ENCODE peak calls at places on chromosomes 7 and 10, in six cellular contexts. Q is lung microvascular endothelial cell, D is heart right ventricle, Y is caudate nucleus, Z is globus pallidus, W is EL. V is an unnamed sample.

GRCh38 chr7:23430902-23431259 is 39.4 kb downstream of the IGF2BP3 start:
- DNase-seq in Y (no peak), W (no peak), Q (no peak), D (no peak), Z (no peak), V (no peak)

GRCh38 chr7:28005075-28005847 is 175.3 kb downstream of the JAZF1 start:
- DNase-seq in W (no peak), Y (no peak), D (no peak), Q (no peak), Z (no peak), V (no peak)

GRCh38 chr10:104262055-104262454 is 6.9 kb upstream of the GSTO2 start:
- DNase-seq in W (no peak), Y (no peak), Z (no peak), Q (no peak), D (peak), V (no peak)

GRCh38 chr7:132503415-132503814 is 72.9 kb downstream of the PLXNA4 start:
- DNase-seq in W (no peak), Q (no peak), Z (no peak), Y (no peak), D (no peak), V (no peak)

GRCh38 chr7:155229548-155230168 is 68.0 kb upstream of the INSIG1 start:
- DNase-seq in Y (no peak), W (no peak), Q (no peak), Z (peak), D (no peak), V (no peak)

GRCh38 chr10:119139464-119140067 is 25.9 kb downstream of the SFXN4 start:
- DNase-seq in W (peak), Z (no peak), Y (no peak), D (peak), Q (peak), V (no peak)

GRCh38 chr10:104256335-104257080 is 1.8 kb downstream of the GSTO1 start:
- DNase-seq in Y (no peak), Q (peak), D (no peak), Z (no peak), W (peak), V (no peak)

GRCh38 chr7:55570939-55571338 is 1.4 kb downstream of the VOPP1 start:
- DNase-seq in Z (no peak), Y (no peak), W (peak), D (no peak), Q (peak), V (no peak)

GRCh38 chr10:93962973-93963372 is 30.8 kb upstream of the PLCE1 start:
- DNase-seq in Q (no peak), W (no peak), D (no peak), Y (no peak), Z (no peak), V (no peak)

GRCh38 chr10:20457656-20458055 is 439.5 kb downstream of the NEBL start:
- DNase-seq in Y (no peak), W (no peak), Z (no peak), Q (no peak), D (no peak), V (no peak)

GRCh38 chr10:48364659-48365405 is 58.4 kb downstream of the MAPK8 start:
- DNase-seq in Q (peak), W (peak), D (peak), Y (no peak), Z (peak), V (no peak)

GRCh38 chr10:69684020-69684980 is 54.3 kb downstream of the FAM241B start:
- DNase-seq in W (peak), Q (no peak), Z (no peak), Y (no peak), D (peak), V (no peak)

GRCh38 chr7:123635551-123636359 is 19.9 kb upstream of the LMOD2 start:
- DNase-seq in D (no peak), Z (no peak), Y (no peak), W (peak), Q (peak), V (no peak)

GRCh38 chr7:40544932-40545331 is 410.1 kb downstream of the SUGCT start:
- DNase-seq in D (no peak), Q (no peak), W (no peak), Y (no peak), Z (no peak), V (no peak)

GRCh38 chr10:121313119-121313858 is 285.0 kb downstream of the FGFR2 start:
- DNase-seq in D (no peak), Z (no peak), Y (no peak), Q (no peak), W (no peak), V (no peak)

GRCh38 chr7:151777511-151777880 is 99.4 kb downstream of the PRKAG2 start:
- DNase-seq in D (no peak), Y (no peak), W (no peak), Z (no peak), Q (no peak), V (no peak)

GRCh38 chr10:92274071-92274470 is 16.8 kb downstream of the CPEB3 start:
- DNase-seq in Y (no peak), Q (no peak), D (no peak), Z (no peak), W (no peak), V (no peak)

GRCh38 chr10:3782456-3783312 is 2.3 kb downstream of the KLF6 start:
- DNase-seq in Y (no peak), Q (peak), D (peak), Z (peak), W (peak), V (peak)

GRCh38 chr7:142280263-142280662 is 22.4 kb upstream of the PRSS58 start:
- DNase-seq in D (no peak), Z (no peak), Y (no peak), W (no peak), Q (no peak), V (no peak)

GRCh38 chr7:41942468-41943097 is 239.7 kb upstream of the INHBA start:
- DNase-seq in D (no peak), Z (peak), W (peak), Y (no peak), Q (no peak), V (no peak)

GRCh38 chr7:70484255-70484654 is 647.7 kb upstream of the GALNT17 start:
- DNase-seq in Y (no peak), Q (no peak), W (no peak), Z (no peak), D (no peak), V (no peak)

GRCh38 chr7:29424984-29425309 is 138.7 kb upstream of the PRR15 start:
- DNase-seq in W (no peak), Z (no peak), Q (no peak), D (no peak), Y (no peak), V (no peak)

GRCh38 chr10:12198156-12198555 is 2.2 kb downstream of the CDC123 start:
- DNase-seq in Q (no peak), Y (no peak), W (no peak), D (no peak), Z (no peak), V (no peak)

GRCh38 chr10:104054430-104054829 is 31.2 kb downstream of the COL17A1 start:
- DNase-seq in D (no peak), Y (no peak), W (peak), Q (no peak), Z (no peak), V (no peak)

V was measured in CD4-positive, alpha-beta memory T cell.